ENCODE peak calls at places on chromosomes 3 and 15, in six cellular contexts. One of them, this sample, is unnamed.

GRCh38 chr15:77974098-77974414 is 103.5 kb downstream of the TBC1D2B start:
- DNase-seq in A673: no peak
- DNase-seq in BE2C: peak; percentile 72
- DNase-seq in cardiac muscle cell: peak; percentile 71
- DNase-seq in heart right ventricle: peak; percentile 74
- DNase-seq in suprapubic skin: peak; percentile 70
- DNase-seq in this sample: no peak

GRCh38 chr3:101725890-101726275 is 1.5 kb downstream of the CEP97 start:
- DNase-seq in A673: no peak
- DNase-seq in BE2C: no peak
- DNase-seq in cardiac muscle cell: no peak
- DNase-seq in heart right ventricle: no peak
- DNase-seq in suprapubic skin: no peak
- DNase-seq in this sample: no peak

GRCh38 chr15:29773816-29774215 is 48.5 kb downstream of the TJP1 start:
- DNase-seq in A673: no peak
- DNase-seq in BE2C: no peak
- DNase-seq in cardiac muscle cell: no peak
- DNase-seq in heart right ventricle: no peak
- DNase-seq in suprapubic skin: no peak
- DNase-seq in this sample: no peak

GRCh38 chr15:44713006-44713966 is 2.0 kb downstream of the B2M start:
- DNase-seq in A673: peak; percentile 69
- DNase-seq in BE2C: no peak
- DNase-seq in cardiac muscle cell: peak; percentile 47
- DNase-seq in heart right ventricle: no peak
- DNase-seq in suprapubic skin: no peak
- DNase-seq in this sample: peak; percentile 52

GRCh38 chr3:177932346-177932745 is 603.9 kb upstream of the KCNMB2 start:
- DNase-seq in A673: no peak
- DNase-seq in BE2C: no peak
- DNase-seq in cardiac muscle cell: peak; percentile 20
- DNase-seq in heart right ventricle: no peak
- DNase-seq in suprapubic skin: no peak
- DNase-seq in this sample: no peak

GRCh38 chr15:72489943-72490554 is 15.9 kb downstream of the ARIH1 start:
- DNase-seq in A673: no peak
- DNase-seq in BE2C: no peak
- DNase-seq in cardiac muscle cell: no peak
- DNase-seq in heart right ventricle: no peak
- DNase-seq in suprapubic skin: no peak
- DNase-seq in this sample: no peak

GRCh38 chr3:44318929-44319328 is 19.6 kb upstream of the TCAIM start:
- DNase-seq in A673: no peak
- DNase-seq in BE2C: peak; percentile 4
- DNase-seq in cardiac muscle cell: no peak
- DNase-seq in heart right ventricle: no peak
- DNase-seq in suprapubic skin: no peak
- DNase-seq in this sample: no peak

GRCh38 chr15:41955807-41956525 is 16.4 kb downstream of the EHD4 start:
- DNase-seq in A673: no peak
- DNase-seq in BE2C: no peak
- DNase-seq in cardiac muscle cell: no peak
- DNase-seq in heart right ventricle: no peak
- DNase-seq in suprapubic skin: no peak
- DNase-seq in this sample: no peak

GRCh38 chr3:192906940-192907339 is 10.7 kb downstream of the MB21D2 start:
- DNase-seq in A673: peak; percentile 51
- DNase-seq in BE2C: no peak
- DNase-seq in cardiac muscle cell: no peak
- DNase-seq in heart right ventricle: no peak
- DNase-seq in suprapubic skin: no peak
- DNase-seq in this sample: no peak

GRCh38 chr3:126313580-126314304 is 43.5 kb downstream of the KLF15 start:
- DNase-seq in A673: peak; percentile 15
- DNase-seq in BE2C: no peak
- DNase-seq in cardiac muscle cell: peak; percentile 19
- DNase-seq in heart right ventricle: no peak
- DNase-seq in suprapubic skin: peak; percentile 55
- DNase-seq in this sample: no peak

GRCh38 chr3:66898155-66898554 is 100.0 kb upstream of the KBTBD8 start:
- DNase-seq in A673: no peak
- DNase-seq in BE2C: no peak
- DNase-seq in cardiac muscle cell: no peak
- DNase-seq in heart right ventricle: no peak
- DNase-seq in suprapubic skin: no peak
- DNase-seq in this sample: peak; percentile 29

GRCh38 chr3:146250449-146251382 is at the start of gene PLSCR4:
- DNase-seq in A673: peak; percentile 60
- DNase-seq in BE2C: peak; percentile 20
- DNase-seq in cardiac muscle cell: peak; percentile 97
- DNase-seq in heart right ventricle: peak; percentile 86
- DNase-seq in suprapubic skin: peak; percentile 79
- DNase-seq in this sample: no peak

GRCh38 chr15:84970832-84971231 is 10.8 kb upstream of the PDE8A start:
- DNase-seq in A673: no peak
- DNase-seq in BE2C: no peak
- DNase-seq in cardiac muscle cell: no peak
- DNase-seq in heart right ventricle: no peak
- DNase-seq in suprapubic skin: peak; percentile 35
- DNase-seq in this sample: no peak

GRCh38 chr3:133014325-133014724 is 23.9 kb upstream of the TMEM108 start:
- DNase-seq in A673: no peak
- DNase-seq in BE2C: no peak
- DNase-seq in cardiac muscle cell: no peak
- DNase-seq in heart right ventricle: no peak
- DNase-seq in suprapubic skin: no peak
- DNase-seq in this sample: no peak

GRCh38 chr3:139202226-139202958 is 141.4 kb upstream of the MRPS22 start:
- DNase-seq in A673: peak; percentile 3
- DNase-seq in BE2C: peak; percentile 39
- DNase-seq in cardiac muscle cell: no peak
- DNase-seq in heart right ventricle: no peak
- DNase-seq in suprapubic skin: no peak
- DNase-seq in this sample: peak; percentile 1

GRCh38 chr15:90863987-90864386 is 4.4 kb upstream of the FURIN start:
- DNase-seq in A673: no peak
- DNase-seq in BE2C: no peak
- DNase-seq in cardiac muscle cell: no peak
- DNase-seq in heart right ventricle: no peak
- DNase-seq in suprapubic skin: no peak
- DNase-seq in this sample: no peak

GRCh38 chr3:182886497-182886896 is 93.2 kb downstream of the ATP11B start:
- DNase-seq in A673: no peak
- DNase-seq in BE2C: no peak
- DNase-seq in cardiac muscle cell: no peak
- DNase-seq in heart right ventricle: no peak
- DNase-seq in suprapubic skin: no peak
- DNase-seq in this sample: no peak

GRCh38 chr3:25856902-25857518 is 67.1 kb downstream of the OXSM start:
- DNase-seq in A673: peak; percentile 66
- DNase-seq in BE2C: no peak
- DNase-seq in cardiac muscle cell: peak; percentile 72
- DNase-seq in heart right ventricle: no peak
- DNase-seq in suprapubic skin: no peak
- DNase-seq in this sample: peak; percentile 75

GRCh38 chr15:46365612-46366011 is 730.8 kb downstream of the SQOR start:
- DNase-seq in A673: peak; percentile 75
- DNase-seq in BE2C: no peak
- DNase-seq in cardiac muscle cell: peak; percentile 12
- DNase-seq in heart right ventricle: no peak
- DNase-seq in suprapubic skin: no peak
- DNase-seq in this sample: no peak

GRCh38 chr3:149620291-149621020 is 37.4 kb downstream of the WWTR1 start:
- DNase-seq in A673: no peak
- DNase-seq in BE2C: no peak
- DNase-seq in cardiac muscle cell: peak; percentile 68
- DNase-seq in heart right ventricle: no peak
- DNase-seq in suprapubic skin: no peak
- DNase-seq in this sample: no peak

GRCh38 chr3:127351775-127352350 is 64.0 kb upstream of the PRR20G start:
- DNase-seq in A673: no peak
- DNase-seq in BE2C: no peak
- DNase-seq in cardiac muscle cell: no peak
- DNase-seq in heart right ventricle: no peak
- DNase-seq in suprapubic skin: no peak
- DNase-seq in this sample: no peak

GRCh38 chr3:152302521-152303021 is 33.8 kb downstream of the MBNL1 start:
- DNase-seq in A673: peak; percentile 25
- DNase-seq in BE2C: no peak
- DNase-seq in cardiac muscle cell: peak; percentile 87
- DNase-seq in heart right ventricle: peak; percentile 30
- DNase-seq in suprapubic skin: no peak
- DNase-seq in this sample: no peak

GRCh38 chr3:152300029-152300764 is 31.5 kb downstream of the MBNL1 start:
- DNase-seq in A673: no peak
- DNase-seq in BE2C: no peak
- DNase-seq in cardiac muscle cell: no peak
- DNase-seq in heart right ventricle: no peak
- DNase-seq in suprapubic skin: no peak
- DNase-seq in this sample: no peak

GRCh38 chr3:152299243-152299976 is 30.7 kb downstream of the MBNL1 start:
- DNase-seq in A673: no peak
- DNase-seq in BE2C: no peak
- DNase-seq in cardiac muscle cell: no peak
- DNase-seq in heart right ventricle: no peak
- DNase-seq in suprapubic skin: no peak
- DNase-seq in this sample: peak; percentile 26

GRCh38 chr3:152304160-152304559 is 35.4 kb downstream of the MBNL1 start:
- DNase-seq in A673: no peak
- DNase-seq in BE2C: no peak
- DNase-seq in cardiac muscle cell: no peak
- DNase-seq in heart right ventricle: no peak
- DNase-seq in suprapubic skin: no peak
- DNase-seq in this sample: no peak

GRCh38 chr3:152301745-152302181 is 33.0 kb downstream of the MBNL1 start:
- DNase-seq in A673: no peak
- DNase-seq in BE2C: no peak
- DNase-seq in cardiac muscle cell: no peak
- DNase-seq in heart right ventricle: no peak
- DNase-seq in suprapubic skin: no peak
- DNase-seq in this sample: no peak
- H3K4me1 ChIP-seq in A673: peaks cover 62% of the 10 kb centered on the region
- H3K4me1 ChIP-seq in BE2C: peaks cover 9% of the 10 kb centered on the region
- H3K4me1 ChIP-seq in cardiac muscle cell: peaks cover 59% of the 10 kb centered on the region
- H3K4me1 ChIP-seq in heart right ventricle: peaks cover 97% of the 10 kb centered on the region
- H3K4me1 ChIP-seq in suprapubic skin: peaks cover 94% of the 10 kb centered on the region
- H3K4me1 ChIP-seq in this sample: peaks cover 55% of the 10 kb centered on the region

GRCh38 chr3:142150271-142150670 is 927 bp upstream of the TFDP2 start:
- DNase-seq in A673: no peak
- DNase-seq in BE2C: no peak
- DNase-seq in cardiac muscle cell: no peak
- DNase-seq in heart right ventricle: no peak
- DNase-seq in suprapubic skin: no peak
- DNase-seq in this sample: no peak
- TF ChIP-seq CTCF in A673: no peak
- TF ChIP-seq CTCF in BE2C: no peak
- TF ChIP-seq CTCF in cardiac muscle cell: no peak
- TF ChIP-seq CTCF in heart right ventricle: no peak
- TF ChIP-seq CTCF in suprapubic skin: no peak
- TF ChIP-seq CTCF in this sample: no peak

GRCh38 chr3:49016414-49017228 is 1.8 kb downstream of the DALRD3 start:
- DNase-seq in A673: no peak
- DNase-seq in BE2C: no peak
- DNase-seq in cardiac muscle cell: no peak
- DNase-seq in heart right ventricle: no peak
- DNase-seq in suprapubic skin: no peak
- DNase-seq in this sample: no peak

GRCh38 chr3:49017229-49017615 is 1.2 kb downstream of the DALRD3 start:
- DNase-seq in A673: no peak
- DNase-seq in BE2C: no peak
- DNase-seq in cardiac muscle cell: no peak
- DNase-seq in heart right ventricle: no peak
- DNase-seq in suprapubic skin: no peak
- DNase-seq in this sample: no peak

GRCh38 chr3:49015072-49015471 is 3.3 kb downstream of the DALRD3 start:
- DNase-seq in A673: no peak
- DNase-seq in BE2C: no peak
- DNase-seq in cardiac muscle cell: no peak
- DNase-seq in heart right ventricle: no peak
- DNase-seq in suprapubic skin: no peak
- DNase-seq in this sample: no peak

GRCh38 chr3:49013738-49014660 is 4.4 kb downstream of the DALRD3 start:
- DNase-seq in A673: no peak
- DNase-seq in BE2C: peak; percentile 57
- DNase-seq in cardiac muscle cell: peak; percentile 47
- DNase-seq in heart right ventricle: no peak
- DNase-seq in suprapubic skin: no peak
- DNase-seq in this sample: peak; percentile 69

DNA sequence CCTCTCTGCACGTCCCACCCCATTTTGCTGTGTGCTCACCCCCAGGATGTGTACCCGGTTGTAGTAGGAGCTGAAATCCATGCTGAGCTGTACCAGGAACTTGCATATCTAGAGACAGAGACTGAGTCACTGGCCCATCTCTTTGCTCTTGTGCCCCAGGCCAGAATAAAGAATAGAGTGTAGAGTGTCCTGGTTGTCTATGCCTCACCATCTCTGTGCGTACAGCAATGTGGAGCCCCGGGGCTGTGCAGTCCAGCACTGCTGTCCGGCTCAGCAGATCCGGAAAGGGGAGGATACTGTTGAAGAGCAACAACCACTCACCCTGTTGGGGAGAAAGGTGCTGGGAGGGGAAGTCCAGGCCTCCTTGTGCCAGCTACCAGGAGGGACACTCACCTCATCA is 2.6 kb downstream of the DALRD3 start:
- DNase-seq in A673: no peak
- DNase-seq in BE2C: no peak
- DNase-seq in cardiac muscle cell: no peak
- DNase-seq in heart right ventricle: no peak
- DNase-seq in suprapubic skin: no peak
- DNase-seq in this sample: no peak
- H3K4me1 ChIP-seq in A673: no peaks in the 10 kb centered on the region
- H3K4me1 ChIP-seq in BE2C: no peaks in the 10 kb centered on the region
- H3K4me1 ChIP-seq in cardiac muscle cell: peaks cover 10% of the 10 kb centered on the region
- H3K4me1 ChIP-seq in heart right ventricle: peaks cover 61% of the 10 kb centered on the region
- H3K4me1 ChIP-seq in suprapubic skin: peaks cover 45% of the 10 kb centered on the region
- H3K4me1 ChIP-seq in this sample: peaks cover 22% of the 10 kb centered on the region

DNA sequence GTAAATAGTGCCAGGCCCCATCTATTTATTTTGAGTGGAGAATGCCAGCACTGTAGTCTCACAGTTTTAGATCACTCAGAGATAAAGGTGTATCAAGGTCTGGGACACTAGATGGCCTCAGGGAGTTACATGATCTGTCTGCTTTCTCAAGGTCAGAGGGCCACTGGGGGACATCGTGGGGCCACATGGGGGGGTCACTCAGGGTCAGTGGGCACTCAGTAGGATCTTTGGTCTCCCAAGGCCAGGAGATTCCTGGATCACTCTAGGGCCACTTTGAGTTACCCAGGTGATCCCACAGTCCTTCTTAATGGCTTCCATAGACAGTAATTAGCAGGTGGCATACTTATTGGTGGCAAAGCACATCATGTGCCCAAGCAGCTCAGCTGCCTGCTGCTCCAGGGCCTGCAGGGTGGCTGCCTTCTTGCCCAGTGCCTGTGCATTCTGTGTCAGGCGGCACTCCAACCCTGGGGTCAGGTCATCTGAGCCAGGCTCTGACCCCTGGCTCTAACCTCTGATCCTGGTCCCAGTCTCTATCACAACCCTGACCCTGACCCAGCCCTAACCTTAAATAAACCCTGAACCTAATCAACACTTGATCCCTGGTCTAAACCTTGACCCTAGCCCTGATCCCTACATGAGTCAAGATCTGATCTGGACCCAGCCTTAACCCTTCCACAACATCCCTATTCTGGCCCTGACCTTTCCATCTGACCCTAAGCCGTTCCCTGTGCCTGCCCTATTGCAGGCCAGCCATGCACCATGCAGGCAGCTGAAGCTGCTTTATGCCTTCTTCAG is 1.8 kb upstream of the LAMB2 start:
- DNase-seq in A673: no peak
- DNase-seq in BE2C: no peak
- DNase-seq in cardiac muscle cell: no peak
- DNase-seq in heart right ventricle: no peak
- DNase-seq in suprapubic skin: no peak
- DNase-seq in this sample: no peak
- TF ChIP-seq CTCF in A673: no peak
- TF ChIP-seq CTCF in BE2C: no peak
- TF ChIP-seq CTCF in cardiac muscle cell: no peak
- TF ChIP-seq CTCF in heart right ventricle: peak; percentile 14
- TF ChIP-seq CTCF in suprapubic skin: no peak
- TF ChIP-seq CTCF in this sample: peak; percentile 41